ENCODE peak calls at places on chromosomes 12 and 14, in ten cellular contexts. V is transverse colon, D is GM23338, S is breast epithelium, Y is prostate gland, A is HCT116, W is Panc1, G is stomach, Q is spleen, T is sigmoid colon. P is an unnamed sample.

GRCh38 chr14:61963926-61964325 is 201.7 kb downstream of the SNAPC1 start:
- DNase-seq in V (no peak), D (no peak), S (no peak), Y (no peak), A (no peak), W (no peak), G (no peak), Q (no peak), T (no peak), P (no peak)

GRCh38 chr12:93526786-93527428 is 45.6 kb upstream of the SOCS2 start:
- DNase-seq in V (no peak), D (no peak), S (no peak), Y (no peak), A (peak; percentile 61), W (no peak), G (no peak), Q (no peak), T (no peak), P (peak; percentile 62)

GRCh38 chr12:71503579-71504470 is 64.2 kb downstream of the LGR5 start:
- DNase-seq in V (no peak), D (no peak), S (no peak), Y (no peak), A (no peak), W (no peak), G (no peak), Q (no peak), T (no peak), P (no peak)

GRCh38 chr12:107152331-107152730 is 59.0 kb upstream of the CRY1 start:
- DNase-seq in V (no peak), D (no peak), S (no peak), Y (no peak), A (no peak), W (no peak), G (no peak), Q (no peak), T (no peak), P (no peak)

GRCh38 chr12:124191024-124191359 is 103.9 kb upstream of the RFLNA start:
- DNase-seq in V (no peak), D (peak; percentile 54), S (no peak), Y (no peak), A (peak; percentile 26), W (no peak), G (no peak), Q (no peak), T (no peak), P (peak; percentile 9)

GRCh38 chr12:116759783-116760581 is 21.9 kb downstream of the RNFT2 start:
- DNase-seq in V (peak; percentile 20), D (peak; percentile 80), S (no peak), Y (no peak), A (peak; percentile 53), W (no peak), G (no peak), Q (peak; percentile 73), T (peak; percentile 41), P (peak; percentile 50)

GRCh38 chr12:86827409-86827808 is 571.2 kb upstream of the MGAT4C start:
- DNase-seq in V (no peak), D (no peak), S (no peak), Y (no peak), A (no peak), W (no peak), G (no peak), Q (no peak), T (no peak), P (no peak)

GRCh38 chr12:117119592-117120198 is 20.5 kb upstream of the TESC start:
- DNase-seq in V (no peak), D (peak; percentile 84), S (no peak), Y (no peak), A (peak; percentile 51), W (peak; percentile 22), G (no peak), Q (no peak), T (no peak), P (no peak)

GRCh38 chr12:105523164-105524057 is 192.9 kb downstream of the C12orf75 start:
- DNase-seq in V (peak; percentile 25), D (peak; percentile 21), S (no peak), Y (peak; percentile 9), A (no peak), W (no peak), G (no peak), Q (no peak), T (peak; percentile 91), P (peak; percentile 18)

GRCh38 chr14:68935761-68936209 is 43.3 kb downstream of the ACTN1 start:
- DNase-seq in V (no peak), D (no peak), S (no peak), Y (peak; percentile 35), A (no peak), W (no peak), G (peak; percentile 75), Q (no peak), T (peak; percentile 85), P (peak; percentile 99)

GRCh38 chr12:88716240-88716639 is 136.0 kb upstream of the KITLG start:
- DNase-seq in V (no peak), D (no peak), S (no peak), Y (no peak), A (no peak), W (no peak), G (peak; percentile 37), Q (peak; percentile 20), T (no peak), P (no peak)

GRCh38 chr12:68581926-68582325 is 28.8 kb upstream of the RAP1B start:
- DNase-seq in V (no peak), D (no peak), S (no peak), Y (no peak), A (no peak), W (no peak), G (no peak), Q (no peak), T (no peak), P (no peak)

GRCh38 chr12:17076335-17076734 is 470.4 kb upstream of the LMO3 start:
- DNase-seq in V (no peak), D (peak; percentile 7), S (no peak), Y (no peak), A (no peak), W (no peak), G (no peak), Q (no peak), T (no peak), P (no peak)

GRCh38 chr14:93109572-93110481 is 5.9 kb downstream of the ITPK1 start:
- DNase-seq in V (no peak), D (no peak), S (no peak), Y (no peak), A (no peak), W (no peak), G (no peak), Q (no peak), T (no peak), P (no peak)

GRCh38 chr12:11651377-11651776 is 1.9 kb downstream of the ETV6 start:
- DNase-seq in V (no peak), D (no peak), S (no peak), Y (no peak), A (no peak), W (no peak), G (no peak), Q (no peak), T (no peak), P (no peak)

GRCh38 chr12:123270380-123271181 is 1.1 kb downstream of the CDK2AP1 start:
- DNase-seq in V (peak; percentile 36), D (peak; percentile 34), S (no peak), Y (no peak), A (no peak), W (no peak), G (no peak), Q (peak; percentile 83), T (peak; percentile 72), P (no peak)

GRCh38 chr12:31289443-31289842 is 36.5 kb downstream of the SINHCAF start:
- DNase-seq in V (peak; percentile 17), D (no peak), S (no peak), Y (no peak), A (no peak), W (no peak), G (no peak), Q (no peak), T (no peak), P (no peak)
- TF ChIP-seq POLR2AphosphoS5 in V (no peak), D (peak; percentile 14), S (no peak), Y (no peak), A (no peak), W (no peak), G (no peak), Q (no peak), T (no peak), P (no peak)

DNA sequence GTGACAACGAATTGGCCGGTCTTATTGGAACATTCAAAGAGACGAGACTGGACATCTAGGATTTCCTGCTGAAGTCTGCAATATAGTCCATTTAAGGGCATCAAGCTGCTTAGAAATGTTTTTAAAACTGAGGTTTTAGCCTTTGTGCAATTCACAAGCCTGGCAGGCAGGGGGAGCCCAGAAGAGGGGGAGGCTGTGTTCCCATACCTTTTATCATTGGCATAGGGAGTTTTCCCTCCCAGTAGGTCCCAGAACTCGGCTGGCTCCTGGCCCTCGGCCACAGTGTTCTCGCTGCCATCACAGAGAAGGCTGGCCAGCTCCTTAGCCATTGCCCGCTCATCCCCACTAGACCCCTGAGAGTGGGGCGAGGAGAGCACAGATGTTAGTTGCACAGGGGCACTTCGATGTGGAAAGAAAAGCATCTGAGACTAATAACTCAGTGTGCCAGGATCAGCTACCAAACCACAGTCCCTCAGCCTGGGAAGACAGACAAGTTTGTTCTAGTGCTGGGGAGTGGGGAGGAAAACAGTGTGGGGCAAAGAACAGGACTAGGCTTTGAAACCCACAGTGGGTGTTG is 15.1 kb downstream of the AVIL start:
- DNase-seq in V (peak; percentile 32), D (peak; percentile 85), S (no peak), Y (no peak), A (peak; percentile 23), W (no peak), G (peak; percentile 62), Q (no peak), T (no peak), P (peak; percentile 60)
- TF ChIP-seq POLR2AphosphoS5 in V (no peak), D (no peak), S (no peak), Y (no peak), A (no peak), W (no peak), G (no peak), Q (no peak), T (no peak), P (no peak)

DNA sequence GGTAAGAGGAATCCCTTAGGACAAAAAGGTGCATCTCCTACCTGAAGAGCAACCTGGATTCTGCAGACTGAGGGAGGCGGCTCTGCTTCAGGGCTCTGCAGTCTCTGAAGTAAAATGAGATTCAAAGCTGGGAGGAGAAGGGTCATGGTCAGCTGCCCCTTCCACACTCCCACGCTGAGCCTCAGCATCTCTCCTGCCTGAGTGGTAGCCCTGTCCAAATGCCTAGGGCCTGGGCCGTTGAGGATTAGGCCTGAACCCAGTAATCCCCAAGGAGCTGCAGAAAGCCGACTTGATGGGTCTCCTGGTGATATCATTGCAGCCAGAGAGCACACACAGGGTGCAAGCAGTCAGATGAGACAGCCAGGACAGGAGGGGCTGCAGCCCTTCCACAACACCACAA is 18.9 kb downstream of the PHLDA1 start:
- DNase-seq in V (no peak), D (no peak), S (no peak), Y (no peak), A (no peak), W (no peak), G (no peak), Q (no peak), T (no peak), P (no peak)
- TF ChIP-seq POLR2AphosphoS5 in V (no peak), D (no peak), S (no peak), Y (no peak), A (no peak), W (no peak), G (no peak), Q (no peak), T (no peak), P (no peak)

DNA sequence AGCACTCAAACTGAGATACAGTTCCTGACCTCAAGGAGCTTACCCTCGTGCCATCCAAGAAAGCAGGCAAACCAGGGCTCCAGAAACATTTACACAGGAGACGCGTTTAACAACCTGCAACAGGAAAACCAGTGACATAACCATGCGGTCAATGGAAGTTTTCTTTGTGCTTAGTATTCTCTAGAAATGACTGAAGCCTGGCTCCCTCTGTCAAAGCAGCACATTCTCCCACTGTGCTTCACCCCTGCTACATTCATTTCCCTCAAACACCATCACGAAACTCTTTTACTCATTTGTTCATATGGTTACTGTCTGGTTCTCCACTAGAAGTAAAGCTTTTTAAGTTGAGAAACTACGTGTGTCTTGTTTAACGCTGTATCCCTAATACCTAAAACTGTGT is 161.3 kb upstream of the CCND2 start:
- DNase-seq in V (no peak), D (no peak), S (no peak), Y (no peak), A (no peak), W (no peak), G (no peak), Q (no peak), T (no peak), P (no peak)
- TF ChIP-seq POLR2AphosphoS5 in V (no peak), D (no peak), S (no peak), Y (no peak), A (no peak), W (no peak), G (no peak), Q (no peak), T (no peak), P (no peak)